ENCODE peak calls at places on chromosome 14, in seven cellular contexts. L is mucosa of descending colon, C is cardiac muscle cell, X is A549, J is sigmoid colon, P is left ventricle myocardium inferior, D is ovary. H is an unnamed sample.

GRCh38 chr14:95255487-95255886 is 64.2 kb downstream of the CLMN start:
- DNase-seq in L (peak; percentile 88), C (peak; percentile 57), X (peak; percentile 81), J (no peak), P (no peak), D (no peak), H (no peak)

GRCh38 chr14:103569436-103569835 is 6.7 kb downstream of the COA8 start:
- DNase-seq in L (no peak), C (no peak), X (no peak), J (no peak), P (no peak), D (no peak), H (no peak)

GRCh38 chr14:52961060-52961639 is 10.3 kb upstream of the FERMT2 start:
- DNase-seq in L (no peak), C (peak; percentile 82), X (peak; percentile 73), J (peak; percentile 77), P (peak; percentile 29), D (peak; percentile 37), H (no peak)

GRCh38 chr14:103085106-103086091 is 1.4 kb downstream of the LBHD2 start:
- DNase-seq in L (peak; percentile 31), C (no peak), X (no peak), J (no peak), P (no peak), D (no peak), H (no peak)

GRCh38 chr14:102088012-102088792 is 1.4 kb upstream of the HSP90AA1 start:
- DNase-seq in L (peak; percentile 76), C (no peak), X (no peak), J (peak; percentile 80), P (peak; percentile 58), D (peak; percentile 57), H (no peak)

GRCh38 chr14:96130391-96130790 is 74.2 kb upstream of the BDKRB2 start:
- DNase-seq in L (no peak), C (no peak), X (no peak), J (no peak), P (no peak), D (no peak), H (no peak)

GRCh38 chr14:65413739-65414045 is 1.2 kb downstream of the FUT8 start:
- DNase-seq in L (no peak), C (no peak), X (no peak), J (no peak), P (no peak), D (no peak), H (no peak)

GRCh38 chr14:95220663-95221231 is 63.4 kb upstream of the DICER1 start:
- DNase-seq in L (peak; percentile 29), C (no peak), X (no peak), J (peak; percentile 44), P (no peak), D (no peak), H (no peak)

GRCh38 chr14:84483072-84483410 is 1046.9 kb upstream of the FLRT2 start:
- DNase-seq in L (no peak), C (no peak), X (no peak), J (no peak), P (no peak), D (no peak), H (no peak)

GRCh38 chr14:38500125-38500524 is 244.2 kb upstream of the CLEC14A start:
- DNase-seq in L (no peak), C (no peak), X (no peak), J (no peak), P (no peak), D (no peak), H (no peak)

GRCh38 chr14:53858344-53858682 is 98.3 kb downstream of the BMP4 start:
- DNase-seq in L (no peak), C (no peak), X (no peak), J (no peak), P (no peak), D (no peak), H (no peak)

GRCh38 chr14:85528882-85529585 is 910 bp upstream of the FLRT2 start:
- DNase-seq in L (no peak), C (no peak), X (no peak), J (no peak), P (no peak), D (peak; percentile 29), H (peak; percentile 45)

GRCh38 chr14:52044791-52045522 is 23.9 kb downstream of the NID2 start:
- DNase-seq in L (no peak), C (no peak), X (no peak), J (peak; percentile 80), P (no peak), D (no peak), H (no peak)

GRCh38 chr14:81144811-81145598 is 75.8 kb downstream of the GTF2A1 start:
- DNase-seq in L (no peak), C (no peak), X (no peak), J (no peak), P (no peak), D (no peak), H (no peak)

GRCh38 chr14:101234588-101234937 is 326.7 kb upstream of the DIO3 start:
- DNase-seq in L (no peak), C (no peak), X (no peak), J (peak; percentile 58), P (no peak), D (no peak), H (peak; percentile 54)

DNA sequence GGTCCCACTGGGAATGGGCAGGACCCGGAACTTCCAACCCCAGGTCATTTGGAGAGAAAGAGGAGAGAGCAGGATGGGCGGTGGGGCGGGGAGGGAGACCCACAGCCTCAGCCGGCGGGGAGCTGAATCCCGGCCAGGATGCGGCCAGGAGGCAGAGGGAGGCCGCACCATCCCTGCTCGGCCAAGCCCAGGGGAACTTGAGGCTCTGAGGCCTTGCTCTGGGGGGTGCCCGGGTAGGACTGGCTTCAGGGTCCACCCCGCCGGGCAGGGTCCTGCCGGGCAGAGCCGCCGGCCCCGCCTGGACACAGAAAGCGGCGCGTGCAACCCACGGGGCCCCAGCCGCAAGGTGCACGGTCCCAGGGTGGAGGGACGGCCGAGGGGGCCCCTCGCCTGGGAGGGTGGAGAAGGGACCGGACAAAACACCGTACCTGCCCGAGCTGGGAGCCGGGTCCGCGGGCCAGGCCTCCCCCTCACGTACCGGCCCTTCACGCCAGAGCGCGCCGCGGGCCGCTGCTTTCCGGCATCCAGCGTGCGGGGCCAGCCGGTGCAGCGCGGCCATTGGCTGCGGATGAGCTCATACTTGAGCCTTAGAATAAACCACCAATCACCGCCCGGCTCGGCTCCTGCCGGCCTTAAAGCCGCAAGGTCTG is at the start of gene RPS6KL1:
- DNase-seq in L (peak; percentile 86), C (peak; percentile 94), X (peak; percentile 80), J (peak; percentile 93), P (peak; percentile 85), D (peak; percentile 74), H (peak; percentile 84)
- H3K4me3 ChIP-seq in L (peak within 1 kb of the TSS; percentile 51), C (peak within 1 kb of the TSS; percentile 30), X (peak within 1 kb of the TSS; percentile 35), J (peak within 1 kb of the TSS; percentile 64), P (peak within 1 kb of the TSS; percentile 84), D (peak within 1 kb of the TSS; percentile 51), H (peak within 1 kb of the TSS; percentile 38)

GRCh38 chr14:50022661-50023060 is 93.7 kb downstream of the VCPKMT start:
- DNase-seq in L (no peak), C (no peak), X (no peak), J (no peak), P (no peak), D (no peak), H (no peak)

GRCh38 chr14:50023671-50024490 is 92.5 kb downstream of the VCPKMT start:
- DNase-seq in L (no peak), C (no peak), X (peak; percentile 68), J (peak; percentile 82), P (no peak), D (no peak), H (no peak)

GRCh38 chr14:50026396-50026795 is 90.0 kb downstream of the VCPKMT start:
- DNase-seq in L (no peak), C (no peak), X (no peak), J (no peak), P (no peak), D (no peak), H (no peak)

GRCh38 chr14:50025776-50026175 is 90.6 kb downstream of the VCPKMT start:
- DNase-seq in L (no peak), C (no peak), X (no peak), J (no peak), P (no peak), D (no peak), H (no peak)

GRCh38 chr14:50025073-50025472 is 91.3 kb downstream of the VCPKMT start:
- DNase-seq in L (no peak), C (no peak), X (no peak), J (no peak), P (no peak), D (no peak), H (no peak)
- H3K4me1 ChIP-seq in L (no peaks in the 10 kb centered on the region), C (no peaks in the 10 kb centered on the region), X (peaks cover 21% of the 10 kb centered on the region), J (no peaks in the 10 kb centered on the region), P (no peaks in the 10 kb centered on the region), D (peaks cover 1% of the 10 kb centered on the region), H (no peaks in the 10 kb centered on the region)

GRCh38 chr14:68713782-68714181 is 79.1 kb downstream of the ZFP36L1 start:
- DNase-seq in L (no peak), C (no peak), X (no peak), J (no peak), P (no peak), D (no peak), H (no peak)

GRCh38 chr14:68716698-68717097 is 76.2 kb downstream of the ZFP36L1 start:
- DNase-seq in L (no peak), C (no peak), X (no peak), J (no peak), P (no peak), D (no peak), H (peak; percentile 28)

GRCh38 chr14:68712703-68713370 is 80.0 kb downstream of the ZFP36L1 start:
- DNase-seq in L (no peak), C (no peak), X (no peak), J (peak; percentile 47), P (no peak), D (no peak), H (no peak)

GRCh38 chr14:68718033-68718725 is 74.7 kb downstream of the ZFP36L1 start:
- DNase-seq in L (no peak), C (no peak), X (peak; percentile 36), J (no peak), P (no peak), D (no peak), H (no peak)

GRCh38 chr14:68715032-68715924 is 77.6 kb downstream of the ZFP36L1 start:
- DNase-seq in L (no peak), C (no peak), X (no peak), J (no peak), P (no peak), D (no peak), H (no peak)
- TF ChIP-seq CTCF in L (no peak), C (no peak), X (no peak), J (no peak), P (no peak), D (no peak), H (no peak)

DNA sequence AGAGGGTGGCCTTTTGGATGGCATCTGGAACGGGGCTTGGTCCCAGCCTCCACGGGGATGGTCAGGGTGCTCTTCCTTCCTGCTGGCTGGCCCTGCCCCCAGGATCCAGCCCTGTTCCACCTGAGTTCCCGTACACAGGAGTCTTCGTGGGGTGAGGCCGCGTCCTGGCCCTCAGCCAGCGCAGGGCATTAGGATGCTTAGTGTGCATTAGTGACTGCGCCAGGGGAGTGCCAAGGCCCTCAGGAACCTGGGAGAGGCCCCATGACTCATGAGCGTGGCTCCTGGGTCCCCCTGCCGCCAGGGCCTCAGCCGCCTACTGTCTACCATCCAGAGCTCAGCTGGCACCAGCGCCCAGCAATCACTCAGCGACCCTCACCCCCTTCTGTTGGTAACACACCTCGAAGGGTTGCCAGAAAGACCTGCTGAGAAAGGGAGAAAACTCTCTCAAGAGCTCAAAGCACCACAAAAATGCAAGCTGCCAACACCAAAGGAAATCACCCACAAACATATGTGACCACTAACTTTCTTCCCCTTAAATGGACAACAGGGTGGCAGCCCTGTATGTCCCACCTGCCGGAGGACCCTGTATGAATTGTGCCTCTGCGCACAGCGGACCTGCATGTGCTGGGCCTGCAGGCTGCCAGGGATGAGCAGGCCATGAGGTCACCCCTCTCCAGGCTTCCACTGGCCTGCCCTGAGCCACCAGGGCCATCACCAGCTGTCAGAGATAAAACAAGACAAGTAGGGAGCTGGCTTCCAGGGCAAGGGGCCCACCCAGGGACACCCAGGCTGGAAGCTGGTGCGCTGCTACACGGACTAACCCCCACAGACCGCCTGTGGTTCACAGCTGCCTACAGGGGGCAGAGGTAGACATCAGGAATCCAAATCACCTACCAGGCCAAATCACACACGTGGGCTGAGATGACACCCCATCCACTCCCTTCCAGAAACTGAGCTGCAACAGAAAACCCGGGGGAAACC is 28.7 kb downstream of the CCDC85C start:
- DNase-seq in L (peak; percentile 91), C (peak; percentile 47), X (peak; percentile 58), J (no peak), P (peak; percentile 39), D (peak; percentile 63), H (peak; percentile 82)
- H3K4me3 ChIP-seq in L (no peak overlapping the region), C (no peak overlapping the region), X (peak overlapping the region; percentile 21), J (no peak overlapping the region), P (peak overlapping the region; percentile 25), D (no peak overlapping the region), H (no peak overlapping the region)

H was measured in pancreas.